ENCODE peak calls at places on chromosomes 5 and 9, in six cellular contexts. One of them, this sample, is unnamed.

GRCh38 chr9:98022447-98022846 is 34.1 kb upstream of the NANS start:
- DNase-seq in A172: peak
- DNase-seq in PC-3: no peak
- DNase-seq in HS-27A: no peak
- DNase-seq in cardiac muscle cell: no peak
- DNase-seq in COR-L47: no peak
- DNase-seq in this sample: no peak

GRCh38 chr5:176402684-176403083 is 13.7 kb downstream of the CLTB start:
- DNase-seq in HS-27A: no peak
- DNase-seq in COR-L47: no peak
- DNase-seq in cardiac muscle cell: no peak
- DNase-seq in A172: no peak
- DNase-seq in PC-3: no peak
- DNase-seq in this sample: no peak

GRCh38 chr9:70318002-70318401 is 59.2 kb downstream of the SMC5 start:
- DNase-seq in HS-27A: no peak
- DNase-seq in A172: no peak
- DNase-seq in cardiac muscle cell: no peak
- DNase-seq in COR-L47: no peak
- DNase-seq in PC-3: no peak
- DNase-seq in this sample: no peak

GRCh38 chr9:21440139-21440538 is at the start of gene IFNA1:
- DNase-seq in HS-27A: no peak
- DNase-seq in COR-L47: no peak
- DNase-seq in cardiac muscle cell: no peak
- DNase-seq in PC-3: no peak
- DNase-seq in A172: no peak
- DNase-seq in this sample: no peak

GRCh38 chr5:116135344-116135743 is 50.5 kb downstream of the COMMD10 start:
- DNase-seq in HS-27A: no peak
- DNase-seq in A172: no peak
- DNase-seq in COR-L47: no peak
- DNase-seq in cardiac muscle cell: no peak
- DNase-seq in PC-3: no peak
- DNase-seq in this sample: no peak

GRCh38 chr5:633521-633955 is 21.4 kb downstream of the CEP72 start:
- DNase-seq in COR-L47: no peak
- DNase-seq in PC-3: peak
- DNase-seq in cardiac muscle cell: no peak
- DNase-seq in HS-27A: no peak
- DNase-seq in A172: peak
- DNase-seq in this sample: no peak

GRCh38 chr9:69157751-69158466 is 16.2 kb upstream of the TJP2 start:
- DNase-seq in HS-27A: no peak
- DNase-seq in COR-L47: no peak
- DNase-seq in cardiac muscle cell: no peak
- DNase-seq in PC-3: no peak
- DNase-seq in A172: peak
- DNase-seq in this sample: no peak

GRCh38 chr5:84642795-84643194 is 258.1 kb upstream of the EDIL3 start:
- DNase-seq in cardiac muscle cell: no peak
- DNase-seq in HS-27A: peak
- DNase-seq in A172: peak
- DNase-seq in COR-L47: no peak
- DNase-seq in PC-3: peak
- DNase-seq in this sample: no peak

GRCh38 chr5:169171495-169171894 is 129.4 kb downstream of the SLIT3 start:
- DNase-seq in A172: no peak
- DNase-seq in COR-L47: no peak
- DNase-seq in cardiac muscle cell: no peak
- DNase-seq in HS-27A: no peak
- DNase-seq in PC-3: no peak
- DNase-seq in this sample: no peak

GRCh38 chr5:43073597-43074546 is 33.8 kb upstream of the ANXA2R start:
- DNase-seq in A172: peak
- DNase-seq in PC-3: peak
- DNase-seq in cardiac muscle cell: peak
- DNase-seq in HS-27A: no peak
- DNase-seq in COR-L47: peak
- DNase-seq in this sample: peak

GRCh38 chr9:11506980-11507379 is 894.2 kb upstream of the PTPRD start:
- DNase-seq in A172: no peak
- DNase-seq in cardiac muscle cell: no peak
- DNase-seq in COR-L47: no peak
- DNase-seq in PC-3: no peak
- DNase-seq in HS-27A: no peak
- DNase-seq in this sample: no peak

GRCh38 chr5:158807947-158808346 is 291.8 kb downstream of the EBF1 start:
- DNase-seq in PC-3: no peak
- DNase-seq in A172: no peak
- DNase-seq in HS-27A: no peak
- DNase-seq in COR-L47: no peak
- DNase-seq in cardiac muscle cell: no peak
- DNase-seq in this sample: no peak

GRCh38 chr5:141560141-141560540 is 58.7 kb downstream of the DIAPH1 start:
- DNase-seq in PC-3: peak
- DNase-seq in COR-L47: peak
- DNase-seq in cardiac muscle cell: peak
- DNase-seq in HS-27A: no peak
- DNase-seq in A172: peak
- DNase-seq in this sample: peak

GRCh38 chr9:36873247-36873875 is 160.7 kb downstream of the PAX5 start:
- DNase-seq in HS-27A: peak
- DNase-seq in PC-3: peak
- DNase-seq in cardiac muscle cell: peak
- DNase-seq in A172: peak
- DNase-seq in COR-L47: peak
- DNase-seq in this sample: peak

GRCh38 chr9:133276001-133276884 is 1.2 kb upstream of the ABO start:
- DNase-seq in A172: no peak
- DNase-seq in PC-3: no peak
- DNase-seq in COR-L47: no peak
- DNase-seq in cardiac muscle cell: no peak
- DNase-seq in HS-27A: no peak
- DNase-seq in this sample: no peak

GRCh38 chr5:35854248-35854647 is 2.4 kb upstream of the IL7R start:
- DNase-seq in PC-3: no peak
- DNase-seq in A172: no peak
- DNase-seq in cardiac muscle cell: no peak
- DNase-seq in COR-L47: no peak
- DNase-seq in HS-27A: no peak
- DNase-seq in this sample: no peak

GRCh38 chr9:22413884-22414283 is 32.7 kb upstream of the DMRTA1 start:
- DNase-seq in cardiac muscle cell: no peak
- DNase-seq in COR-L47: no peak
- DNase-seq in PC-3: peak
- DNase-seq in A172: peak
- DNase-seq in HS-27A: no peak
- DNase-seq in this sample: no peak

GRCh38 chr5:160359816-160360215 is 10.6 kb downstream of the C1QTNF2 start:
- DNase-seq in A172: no peak
- DNase-seq in HS-27A: no peak
- DNase-seq in PC-3: no peak
- DNase-seq in cardiac muscle cell: peak
- DNase-seq in COR-L47: no peak
- DNase-seq in this sample: no peak

GRCh38 chr9:114798793-114799427 is 6.9 kb downstream of the TNFSF15 start:
- DNase-seq in A172: no peak
- DNase-seq in HS-27A: no peak
- DNase-seq in PC-3: no peak
- DNase-seq in COR-L47: no peak
- DNase-seq in cardiac muscle cell: no peak
- DNase-seq in this sample: peak

GRCh38 chr5:171907731-171908343 is 98.6 kb downstream of the FBXW11 start:
- DNase-seq in cardiac muscle cell: peak
- DNase-seq in A172: peak
- DNase-seq in HS-27A: no peak
- DNase-seq in COR-L47: peak
- DNase-seq in PC-3: peak
- DNase-seq in this sample: peak

GRCh38 chr9:124267271-124267807 is 9.6 kb downstream of the NEK6 start:
- DNase-seq in cardiac muscle cell: no peak
- DNase-seq in HS-27A: no peak
- DNase-seq in COR-L47: no peak
- DNase-seq in A172: peak
- DNase-seq in PC-3: peak
- DNase-seq in this sample: peak

GRCh38 chr5:388266-389196 is 54.4 kb upstream of the EXOC3 start:
- DNase-seq in HS-27A: no peak
- DNase-seq in PC-3: no peak
- DNase-seq in cardiac muscle cell: no peak
- DNase-seq in COR-L47: no peak
- DNase-seq in A172: no peak
- DNase-seq in this sample: no peak

GRCh38 chr9:15221746-15222145 is 85.3 kb downstream of the TTC39B start:
- DNase-seq in A172: no peak
- DNase-seq in HS-27A: no peak
- DNase-seq in PC-3: no peak
- DNase-seq in COR-L47: no peak
- DNase-seq in cardiac muscle cell: no peak
- DNase-seq in this sample: no peak

GRCh38 chr9:83537331-83538171 is 650 bp downstream of the FRMD3 start:
- DNase-seq in A172: no peak
- DNase-seq in COR-L47: no peak
- DNase-seq in PC-3: no peak
- DNase-seq in HS-27A: no peak
- DNase-seq in cardiac muscle cell: peak
- DNase-seq in this sample: no peak

GRCh38 chr5:116740771-116741170 is 166.1 kb upstream of the SEMA6A start:
- DNase-seq in A172: no peak
- DNase-seq in PC-3: no peak
- DNase-seq in cardiac muscle cell: no peak
- DNase-seq in COR-L47: no peak
- DNase-seq in HS-27A: no peak
- DNase-seq in this sample: no peak

GRCh38 chr9:95044731-95045508 is 272.6 kb downstream of the FANCC start:
- DNase-seq in PC-3: no peak
- DNase-seq in cardiac muscle cell: peak
- DNase-seq in A172: no peak
- DNase-seq in HS-27A: no peak
- DNase-seq in COR-L47: no peak
- DNase-seq in this sample: no peak

GRCh38 chr5:169742773-169743296 is 105.8 kb downstream of the DOCK2 start:
- DNase-seq in COR-L47: no peak
- DNase-seq in HS-27A: no peak
- DNase-seq in PC-3: peak
- DNase-seq in A172: peak
- DNase-seq in cardiac muscle cell: peak
- DNase-seq in this sample: peak

This sample was measured in NCI-H345.